ENCODE peak calls at places on chromosome 19, in six cellular contexts. W is HepG2, S is gastrocnemius medialis, Q is uterus, N is Peyer's patch, Y is breast epithelium. H is an unnamed sample.

GRCh38 chr19:55118401-55118991 is 1.1 kb upstream of the PPP1R12C start:
- DNase-seq in Y (no peak), Q (peak), W (no peak), S (peak), N (no peak), H (no peak)

GRCh38 chr19:12194827-12195500 is 32.1 kb downstream of the ZNF136 start:
- DNase-seq in W (no peak), S (peak), N (peak), Y (peak), Q (peak), H (peak)

GRCh38 chr19:3691726-3692125 is 8.5 kb downstream of the PIP5K1C start:
- DNase-seq in Y (no peak), S (no peak), N (no peak), Q (no peak), W (no peak), H (no peak)

GRCh38 chr19:11422163-11423068 is 3.3 kb upstream of the RGL3 start:
- DNase-seq in W (no peak), N (peak), Q (peak), Y (peak), S (peak), H (peak)

GRCh38 chr19:10701955-10702307 is 692 bp downstream of the QTRT1 start:
- DNase-seq in W (peak), S (no peak), Q (no peak), N (peak), Y (no peak), H (no peak)

GRCh38 chr19:55075366-55075998 is at the start of gene EPS8L1:
- DNase-seq in S (no peak), W (no peak), N (no peak), Q (no peak), Y (peak), H (no peak)

GRCh38 chr19:7348587-7349230 is at the start of gene ARHGEF18:
- DNase-seq in W (no peak), Q (no peak), Y (no peak), S (no peak), N (peak), H (no peak)

GRCh38 chr19:33197591-33198000 is 3.5 kb downstream of the LRP3 start:
- DNase-seq in Y (no peak), N (no peak), S (no peak), W (peak), Q (no peak), H (no peak)

GRCh38 chr19:44808463-44809371 is at the start of gene BCAM:
- DNase-seq in Q (peak), N (peak), W (peak), S (peak), Y (peak), H (no peak)

GRCh38 chr19:45070861-45071544 is 5.3 kb downstream of the ZNF296 start:
- DNase-seq in Y (peak), W (no peak), N (no peak), S (no peak), Q (no peak), H (no peak)

GRCh38 chr19:35088514-35088913 is 27.1 kb upstream of the FXYD3 start:
- DNase-seq in Y (no peak), N (no peak), Q (no peak), W (no peak), S (no peak), H (no peak)

GRCh38 chr19:4537953-4538600 is 1.8 kb downstream of the LRG1 start:
- DNase-seq in Q (no peak), W (no peak), S (peak), N (no peak), Y (no peak), H (no peak)

GRCh38 chr19:38686530-38686888 is 39.1 kb downstream of the ACTN4 start:
- DNase-seq in W (no peak), Y (no peak), Q (no peak), N (no peak), S (no peak), H (no peak)

GRCh38 chr19:16824658-16825311 is 4.4 kb upstream of the SIN3B start:
- DNase-seq in S (no peak), Y (no peak), W (no peak), N (no peak), Q (peak), H (no peak)

GRCh38 chr19:54390942-54391577 is 24.2 kb upstream of the TTYH1 start:
- DNase-seq in Q (peak), W (peak), N (no peak), Y (no peak), S (no peak), H (no peak)

GRCh38 chr19:42345191-42345812 is 19.9 kb downstream of the MEGF8 start:
- DNase-seq in W (no peak), Q (no peak), S (no peak), N (no peak), Y (no peak), H (no peak)

GRCh38 chr19:55044771-55045716 is 7.0 kb upstream of the GP6 start:
- DNase-seq in W (no peak), Y (no peak), S (no peak), N (no peak), Q (no peak), H (no peak)

GRCh38 chr19:46786236-46787039 is 2.0 kb downstream of the SLC1A5 start:
- DNase-seq in Q (peak), W (peak), N (peak), Y (peak), S (peak), H (peak)

GRCh38 chr19:13842294-13843103 is 34.4 kb upstream of the NANOS3 start:
- DNase-seq in Y (peak), W (no peak), S (peak), N (peak), Q (peak), H (peak)

GRCh38 chr19:50290775-50291174 is 38.4 kb downstream of the KCNC3 start:
- DNase-seq in W (no peak), S (no peak), Y (no peak), Q (no peak), N (no peak), H (no peak)

GRCh38 chr19:45821103-45821521 is 6.0 kb upstream of the RSPH6A start:
- DNase-seq in N (no peak), Y (no peak), S (no peak), W (no peak), Q (no peak), H (no peak)

GRCh38 chr19:35935911-35936737 is at the start of gene LRFN3:
- DNase-seq in N (peak), Q (peak), S (peak), Y (peak), W (peak), H (peak)

GRCh38 chr19:10043286-10043927 is 30.1 kb downstream of the RDH8 start:
- DNase-seq in Q (no peak), N (no peak), Y (no peak), W (no peak), S (no peak), H (no peak)

GRCh38 chr19:2556221-2557092 is 80.5 kb downstream of the GADD45B start:
- DNase-seq in W (no peak), S (no peak), Q (no peak), N (no peak), Y (no peak), H (no peak)

GRCh38 chr19:16193466-16193865 is 4.2 kb upstream of the AP1M1 start:
- DNase-seq in N (no peak), Y (no peak), S (no peak), W (no peak), Q (no peak), H (no peak)

GRCh38 chr19:39304185-39304513 is 7.9 kb downstream of the IFNL1 start:
- DNase-seq in N (no peak), W (no peak), S (no peak), Q (no peak), Y (no peak), H (no peak)

GRCh38 chr19:7663711-7664110 is 5.1 kb upstream of the RETN start:
- DNase-seq in N (no peak), Y (no peak), S (no peak), W (no peak), Q (no peak), H (no peak)

GRCh38 chr19:38228005-38228377 is 4.0 kb upstream of the DPF1 start:
- DNase-seq in N (no peak), W (no peak), S (no peak), Y (no peak), Q (no peak), H (no peak)

GRCh38 chr19:40163541-40164129 is 27.6 kb upstream of the MAP3K10 start:
- DNase-seq in Y (no peak), Q (no peak), S (no peak), W (no peak), N (no peak), H (no peak)

GRCh38 chr19:51372021-51372648 is 319 bp downstream of the NKG7 start:
- DNase-seq in W (no peak), Y (no peak), Q (no peak), S (no peak), N (no peak), H (no peak)

GRCh38 chr19:7211191-7211988 is 82.8 kb downstream of the INSR start:
- DNase-seq in N (no peak), W (no peak), Q (peak), Y (no peak), S (no peak), H (no peak)

GRCh38 chr19:9881720-9882119 is 46.6 kb downstream of the PIN1 start:
- DNase-seq in Q (no peak), W (no peak), Y (no peak), N (no peak), S (no peak), H (peak)

GRCh38 chr19:2417881-2418406 is 9.4 kb downstream of the TIMM13 start:
- DNase-seq in S (no peak), N (no peak), W (no peak), Y (no peak), Q (no peak), H (no peak)

DNA sequence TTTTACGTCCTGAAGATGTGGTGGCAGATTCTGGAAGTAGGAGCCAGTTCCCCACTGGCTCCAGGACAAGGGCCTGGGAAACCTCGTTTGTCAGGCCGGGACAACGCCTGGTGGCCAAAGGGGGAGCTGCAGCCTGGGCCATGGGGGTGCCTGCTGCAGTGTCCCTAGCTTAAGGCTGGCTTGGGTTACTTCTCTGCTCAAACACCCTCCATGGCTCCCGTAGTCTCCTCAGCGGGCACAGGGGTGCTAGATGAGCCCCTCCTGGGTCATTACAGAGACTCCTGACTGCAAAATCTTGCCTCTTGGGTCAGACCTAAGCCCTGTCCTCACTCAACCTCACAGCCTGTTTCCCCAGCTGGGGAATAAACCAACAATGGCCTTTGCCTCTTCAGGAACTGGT is 14.7 kb downstream of the CILP2 start:
- DNase-seq in Y (no peak), W (no peak), Q (no peak), N (no peak), S (no peak), H (no peak)
- TF ChIP-seq CTCF in Y (no peak), W (peak), Q (no peak), N (peak), S (no peak), H (no peak)

DNA sequence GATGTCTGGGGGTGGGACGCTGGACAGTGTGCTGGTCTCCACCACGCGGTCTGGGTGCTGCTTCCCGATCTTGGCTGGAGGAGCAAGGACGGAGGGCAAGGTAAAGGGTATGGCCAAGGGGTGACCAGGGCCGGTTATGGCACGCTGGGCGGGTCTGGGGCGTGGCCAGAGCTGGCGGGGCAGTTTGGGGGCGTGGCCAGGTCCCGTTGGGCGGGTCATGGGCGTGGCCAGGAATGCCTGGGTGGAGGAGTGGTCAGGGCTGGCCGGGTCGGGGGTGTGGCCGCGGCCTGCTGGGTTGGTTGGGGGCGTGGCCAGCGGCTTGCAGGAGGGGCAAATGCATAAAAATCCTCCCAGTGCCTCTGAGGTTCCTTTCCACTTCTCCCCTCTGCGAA is 19.2 kb downstream of the GPX4 start:
- DNase-seq in Q (peak), S (no peak), N (peak), Y (no peak), W (peak), H (peak)
- TF ChIP-seq POLR2A in Q (no peak), S (no peak), N (no peak), Y (no peak), W (no peak), H (no peak)

DNA sequence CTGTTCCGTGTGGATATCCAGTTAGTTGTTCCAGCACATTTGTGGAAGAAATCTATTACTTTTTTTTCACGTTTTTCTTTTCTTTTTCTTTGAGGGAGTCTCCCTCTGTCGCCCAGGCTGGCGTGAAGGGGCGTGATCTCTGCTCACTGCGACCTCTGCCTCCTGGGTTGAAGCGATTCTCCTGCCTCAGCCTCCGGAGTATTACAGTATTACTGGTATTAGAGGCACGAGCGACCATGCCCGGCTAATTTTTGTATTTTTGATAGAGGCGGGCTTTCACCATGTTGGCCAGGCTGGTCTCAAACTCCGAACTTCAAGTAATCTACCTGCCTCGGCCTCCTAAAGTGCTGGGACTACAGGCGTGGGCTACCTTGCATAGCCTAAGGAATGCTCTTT is 43.6 kb downstream of the ZNF611 start:
- DNase-seq in S (no peak), W (no peak), Q (no peak), N (no peak), Y (no peak), H (no peak)
- H3K4me3 ChIP-seq in S (peak), W (no peak), Q (peak), N (peak), Y (peak), H (no peak)

DNA sequence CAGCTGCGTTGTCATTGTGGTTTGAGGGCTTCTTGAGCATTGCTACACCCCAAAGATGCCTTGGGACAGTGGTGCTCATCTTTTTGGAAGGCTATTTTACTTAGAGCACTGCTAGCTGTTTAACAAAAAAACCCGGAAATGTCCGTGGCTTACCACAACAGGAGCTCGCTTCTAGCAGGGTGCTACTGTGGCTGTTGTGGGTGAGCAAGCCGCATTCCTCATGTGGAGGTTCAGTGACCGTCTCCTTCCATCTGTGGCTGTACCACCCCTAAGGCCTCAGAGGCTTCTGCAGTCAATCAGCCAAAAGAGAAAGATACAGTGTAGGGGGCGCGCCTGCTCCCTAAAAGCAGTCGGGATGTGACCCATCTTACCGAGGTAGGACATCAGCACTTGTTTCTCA is 1004.2 kb downstream of the UQCRFS1 start:
- DNase-seq in N (no peak), Y (no peak), Q (no peak), S (no peak), W (no peak), H (no peak)
- TF ChIP-seq CTCF in N (no peak), Y (no peak), Q (no peak), S (no peak), W (no peak), H (no peak)

GRCh38 chr19:18304496-18305312 is 18.2 kb downstream of the LSM4 start:
- DNase-seq in W (peak), S (peak), N (peak), Y (peak), Q (peak), H (peak)
- TF ChIP-seq POLR2A in W (peak), S (peak), N (peak), Y (peak), Q (peak), H (peak)